ENCODE peak calls at places on chromosomes 12 and 14, in eight cellular contexts. One of them, this sample, is unnamed.

GRCh38 chr12:32390572-32391219 is 8.7 kb upstream of the FGD4 start:
- DNase-seq in T-cell: peak
- DNase-seq in C1 segment of cervical spinal cord: no peak
- DNase-seq in activated T-cell treated with anti-CD3 and anti-CD28 coated beads for 4 hours: no peak
- DNase-seq in HFFc6: no peak
- DNase-seq in HTR-8/SVneo: no peak
- DNase-seq in psoas muscle: no peak
- DNase-seq in non-pigmented ciliary epithelial cell: no peak
- DNase-seq in this sample: no peak

GRCh38 chr14:71566276-71566675 is 366.0 kb upstream of the RGS6 start:
- DNase-seq in HFFc6: no peak
- DNase-seq in T-cell: no peak
- DNase-seq in activated T-cell treated with anti-CD3 and anti-CD28 coated beads for 4 hours: no peak
- DNase-seq in HTR-8/SVneo: no peak
- DNase-seq in psoas muscle: no peak
- DNase-seq in C1 segment of cervical spinal cord: no peak
- DNase-seq in non-pigmented ciliary epithelial cell: no peak
- DNase-seq in this sample: no peak

GRCh38 chr12:104698871-104699270 is 242.1 kb downstream of the CHST11 start:
- DNase-seq in HFFc6: peak
- DNase-seq in HTR-8/SVneo: no peak
- DNase-seq in non-pigmented ciliary epithelial cell: no peak
- DNase-seq in C1 segment of cervical spinal cord: no peak
- DNase-seq in psoas muscle: no peak
- DNase-seq in activated T-cell treated with anti-CD3 and anti-CD28 coated beads for 4 hours: no peak
- DNase-seq in T-cell: no peak
- DNase-seq in this sample: no peak

GRCh38 chr12:40921563-40922163 is 229.4 kb downstream of the CNTN1 start:
- DNase-seq in T-cell: no peak
- DNase-seq in C1 segment of cervical spinal cord: no peak
- DNase-seq in psoas muscle: no peak
- DNase-seq in HTR-8/SVneo: no peak
- DNase-seq in non-pigmented ciliary epithelial cell: peak
- DNase-seq in HFFc6: peak
- DNase-seq in activated T-cell treated with anti-CD3 and anti-CD28 coated beads for 4 hours: no peak
- DNase-seq in this sample: no peak

GRCh38 chr12:80001562-80001961 is 66.7 kb upstream of the PPP1R12A start:
- DNase-seq in activated T-cell treated with anti-CD3 and anti-CD28 coated beads for 4 hours: no peak
- DNase-seq in non-pigmented ciliary epithelial cell: no peak
- DNase-seq in psoas muscle: no peak
- DNase-seq in HTR-8/SVneo: no peak
- DNase-seq in HFFc6: no peak
- DNase-seq in T-cell: no peak
- DNase-seq in C1 segment of cervical spinal cord: no peak
- DNase-seq in this sample: no peak

GRCh38 chr12:115371711-115372110 is 687.7 kb upstream of the TBX3 start:
- DNase-seq in HTR-8/SVneo: no peak
- DNase-seq in HFFc6: no peak
- DNase-seq in activated T-cell treated with anti-CD3 and anti-CD28 coated beads for 4 hours: no peak
- DNase-seq in non-pigmented ciliary epithelial cell: no peak
- DNase-seq in psoas muscle: no peak
- DNase-seq in C1 segment of cervical spinal cord: no peak
- DNase-seq in T-cell: no peak
- DNase-seq in this sample: no peak

GRCh38 chr14:53744846-53745245 is 211.8 kb downstream of the BMP4 start:
- DNase-seq in non-pigmented ciliary epithelial cell: no peak
- DNase-seq in psoas muscle: no peak
- DNase-seq in HFFc6: no peak
- DNase-seq in HTR-8/SVneo: no peak
- DNase-seq in activated T-cell treated with anti-CD3 and anti-CD28 coated beads for 4 hours: no peak
- DNase-seq in T-cell: no peak
- DNase-seq in C1 segment of cervical spinal cord: no peak
- DNase-seq in this sample: no peak

GRCh38 chr14:105148604-105149145 is 19.9 kb downstream of the JAG2 start:
- DNase-seq in activated T-cell treated with anti-CD3 and anti-CD28 coated beads for 4 hours: no peak
- DNase-seq in psoas muscle: peak
- DNase-seq in C1 segment of cervical spinal cord: no peak
- DNase-seq in T-cell: no peak
- DNase-seq in HFFc6: no peak
- DNase-seq in HTR-8/SVneo: no peak
- DNase-seq in non-pigmented ciliary epithelial cell: no peak
- DNase-seq in this sample: no peak

GRCh38 chr12:481422-481821 is 21.7 kb downstream of the B4GALNT3 start:
- DNase-seq in non-pigmented ciliary epithelial cell: no peak
- DNase-seq in HFFc6: no peak
- DNase-seq in activated T-cell treated with anti-CD3 and anti-CD28 coated beads for 4 hours: no peak
- DNase-seq in T-cell: no peak
- DNase-seq in HTR-8/SVneo: no peak
- DNase-seq in psoas muscle: peak
- DNase-seq in C1 segment of cervical spinal cord: no peak
- DNase-seq in this sample: no peak

GRCh38 chr12:25839470-25839869 is 119.0 kb upstream of the RASSF8 start:
- DNase-seq in psoas muscle: no peak
- DNase-seq in activated T-cell treated with anti-CD3 and anti-CD28 coated beads for 4 hours: no peak
- DNase-seq in HFFc6: no peak
- DNase-seq in C1 segment of cervical spinal cord: no peak
- DNase-seq in non-pigmented ciliary epithelial cell: no peak
- DNase-seq in T-cell: no peak
- DNase-seq in HTR-8/SVneo: peak
- DNase-seq in this sample: no peak

GRCh38 chr12:12979731-12980259 is 20.3 kb downstream of the HEBP1 start:
- DNase-seq in C1 segment of cervical spinal cord: peak
- DNase-seq in non-pigmented ciliary epithelial cell: peak
- DNase-seq in activated T-cell treated with anti-CD3 and anti-CD28 coated beads for 4 hours: no peak
- DNase-seq in HTR-8/SVneo: peak
- DNase-seq in psoas muscle: no peak
- DNase-seq in T-cell: no peak
- DNase-seq in HFFc6: peak
- DNase-seq in this sample: no peak

GRCh38 chr12:24821691-24822090 is 127.2 kb downstream of the BCAT1 start:
- DNase-seq in T-cell: no peak
- DNase-seq in activated T-cell treated with anti-CD3 and anti-CD28 coated beads for 4 hours: no peak
- DNase-seq in HFFc6: peak
- DNase-seq in psoas muscle: no peak
- DNase-seq in HTR-8/SVneo: no peak
- DNase-seq in C1 segment of cervical spinal cord: no peak
- DNase-seq in non-pigmented ciliary epithelial cell: no peak
- DNase-seq in this sample: no peak

GRCh38 chr12:108358580-108358965 is 19.5 kb upstream of the CMKLR1 start:
- DNase-seq in activated T-cell treated with anti-CD3 and anti-CD28 coated beads for 4 hours: no peak
- DNase-seq in non-pigmented ciliary epithelial cell: no peak
- DNase-seq in C1 segment of cervical spinal cord: no peak
- DNase-seq in HFFc6: no peak
- DNase-seq in HTR-8/SVneo: no peak
- DNase-seq in T-cell: no peak
- DNase-seq in psoas muscle: no peak
- DNase-seq in this sample: no peak

GRCh38 chr12:127728285-127728684 is 538.7 kb upstream of the TMEM132C start:
- DNase-seq in T-cell: no peak
- DNase-seq in HTR-8/SVneo: no peak
- DNase-seq in activated T-cell treated with anti-CD3 and anti-CD28 coated beads for 4 hours: no peak
- DNase-seq in psoas muscle: no peak
- DNase-seq in non-pigmented ciliary epithelial cell: no peak
- DNase-seq in C1 segment of cervical spinal cord: no peak
- DNase-seq in HFFc6: peak
- DNase-seq in this sample: no peak

GRCh38 chr12:95996034-95996658 is at the start of gene HAL:
- DNase-seq in HFFc6: no peak
- DNase-seq in non-pigmented ciliary epithelial cell: no peak
- DNase-seq in T-cell: no peak
- DNase-seq in activated T-cell treated with anti-CD3 and anti-CD28 coated beads for 4 hours: no peak
- DNase-seq in C1 segment of cervical spinal cord: no peak
- DNase-seq in psoas muscle: no peak
- DNase-seq in HTR-8/SVneo: no peak
- DNase-seq in this sample: no peak

GRCh38 chr12:105433804-105434203 is 103.3 kb downstream of the C12orf75 start:
- DNase-seq in HFFc6: peak
- DNase-seq in activated T-cell treated with anti-CD3 and anti-CD28 coated beads for 4 hours: no peak
- DNase-seq in HTR-8/SVneo: no peak
- DNase-seq in C1 segment of cervical spinal cord: no peak
- DNase-seq in psoas muscle: no peak
- DNase-seq in T-cell: no peak
- DNase-seq in non-pigmented ciliary epithelial cell: no peak
- DNase-seq in this sample: no peak

GRCh38 chr12:75553865-75554555 is 42.6 kb upstream of the KRR1 start:
- DNase-seq in T-cell: no peak
- DNase-seq in C1 segment of cervical spinal cord: no peak
- DNase-seq in activated T-cell treated with anti-CD3 and anti-CD28 coated beads for 4 hours: no peak
- DNase-seq in HTR-8/SVneo: no peak
- DNase-seq in non-pigmented ciliary epithelial cell: no peak
- DNase-seq in psoas muscle: no peak
- DNase-seq in HFFc6: peak
- DNase-seq in this sample: no peak

GRCh38 chr12:106498056-106498455 is 84.7 kb upstream of the RFX4 start:
- DNase-seq in non-pigmented ciliary epithelial cell: no peak
- DNase-seq in T-cell: no peak
- DNase-seq in C1 segment of cervical spinal cord: no peak
- DNase-seq in psoas muscle: no peak
- DNase-seq in HFFc6: no peak
- DNase-seq in activated T-cell treated with anti-CD3 and anti-CD28 coated beads for 4 hours: no peak
- DNase-seq in HTR-8/SVneo: no peak
- DNase-seq in this sample: no peak

GRCh38 chr12:89947437-89948265 is 239.0 kb upstream of the ATP2B1 start:
- DNase-seq in C1 segment of cervical spinal cord: no peak
- DNase-seq in T-cell: no peak
- DNase-seq in HTR-8/SVneo: peak
- DNase-seq in HFFc6: peak
- DNase-seq in activated T-cell treated with anti-CD3 and anti-CD28 coated beads for 4 hours: no peak
- DNase-seq in non-pigmented ciliary epithelial cell: peak
- DNase-seq in psoas muscle: no peak
- DNase-seq in this sample: no peak

GRCh38 chr12:24788886-24789285 is 160.0 kb downstream of the BCAT1 start:
- DNase-seq in activated T-cell treated with anti-CD3 and anti-CD28 coated beads for 4 hours: no peak
- DNase-seq in psoas muscle: no peak
- DNase-seq in non-pigmented ciliary epithelial cell: no peak
- DNase-seq in HTR-8/SVneo: no peak
- DNase-seq in C1 segment of cervical spinal cord: no peak
- DNase-seq in T-cell: no peak
- DNase-seq in HFFc6: no peak
- DNase-seq in this sample: no peak

GRCh38 chr12:124709722-124710656 is 142.6 kb upstream of the NCOR2 start:
- DNase-seq in psoas muscle: no peak
- DNase-seq in activated T-cell treated with anti-CD3 and anti-CD28 coated beads for 4 hours: no peak
- DNase-seq in HTR-8/SVneo: peak
- DNase-seq in non-pigmented ciliary epithelial cell: no peak
- DNase-seq in HFFc6: peak
- DNase-seq in C1 segment of cervical spinal cord: no peak
- DNase-seq in T-cell: no peak
- DNase-seq in this sample: no peak

GRCh38 chr12:7091660-7092228 is 501 bp downstream of the C1R start:
- DNase-seq in HTR-8/SVneo: no peak
- DNase-seq in C1 segment of cervical spinal cord: no peak
- DNase-seq in non-pigmented ciliary epithelial cell: no peak
- DNase-seq in activated T-cell treated with anti-CD3 and anti-CD28 coated beads for 4 hours: no peak
- DNase-seq in T-cell: no peak
- DNase-seq in HFFc6: no peak
- DNase-seq in psoas muscle: peak
- DNase-seq in this sample: no peak